ENCODE peak calls at places on chromosomes 16 and 17, in ten cellular contexts. X is SW 1271; P is NCI-H187 treated with DMSO at 0.1 percent for 48 hours; Z is fibroblast of the aortic adventitia; W is endothelial cell; K is A549; C is activated CD4-positive, alpha-beta memory T cell treated with anti-CD3 and anti-CD28 coated beads, Interleukin-2, amount 10 ng/mL, durations not matched to agents 7 days and 5 days; D is neural progenitor cell; G is HS-27A; O is stimulated activated CD8-positive, alpha-beta memory T cell treated with anti-CD3 and anti-CD28 coated beads, Interleukin-2, amount 100 ng/mL, for 1 hour. H is an unnamed sample.

GRCh38 chr16:9055115-9055514 is 36.3 kb upstream of the HAPSTR1 start:
- DNase-seq in X (no peak), P (no peak), Z (no peak), W (no peak), K (no peak), C (no peak), D (no peak), G (no peak), O (no peak), H (no peak)

GRCh38 chr17:51572115-51572514 is 311.8 kb downstream of the UTP18 start:
- DNase-seq in X (no peak), P (no peak), Z (no peak), W (no peak), K (no peak), C (no peak), D (no peak), G (no peak), O (no peak), H (no peak)

GRCh38 chr16:24539850-24540484 is 601 bp downstream of the RBBP6 start:
- DNase-seq in X (no peak), P (no peak), Z (no peak), W (peak), K (peak), C (peak), D (peak), G (no peak), O (peak), H (no peak)

GRCh38 chr17:66833201-66833600 is 1.7 kb upstream of the CACNG5 start:
- DNase-seq in X (no peak), P (no peak), Z (no peak), W (no peak), K (no peak), C (no peak), D (no peak), G (no peak), O (no peak), H (no peak)

GRCh38 chr16:56932588-56933265 is 785 bp downstream of the HERPUD1 start:
- DNase-seq in X (peak), P (no peak), Z (peak), W (peak), K (peak), C (peak), D (peak), G (peak), O (no peak), H (no peak)

GRCh38 chr17:8735336-8735939 is 9.2 kb downstream of the CCDC42 start:
- DNase-seq in X (no peak), P (no peak), Z (no peak), W (no peak), K (no peak), C (no peak), D (no peak), G (no peak), O (no peak), H (no peak)

GRCh38 chr17:918102-918740 is 61.4 kb downstream of the NXN start:
- DNase-seq in X (no peak), P (no peak), Z (no peak), W (no peak), K (no peak), C (no peak), D (no peak), G (no peak), O (no peak), H (no peak)

GRCh38 chr17:81578038-81578441 is 25.9 kb upstream of the FAAP100 start:
- DNase-seq in X (no peak), P (no peak), Z (peak), W (no peak), K (no peak), C (no peak), D (no peak), G (no peak), O (no peak), H (no peak)

GRCh38 chr17:18040287-18040858 is 1.2 kb downstream of the GID4 start:
- DNase-seq in X (no peak), P (no peak), Z (no peak), W (no peak), K (no peak), C (no peak), D (peak), G (no peak), O (no peak), H (no peak)

GRCh38 chr17:48194097-48194550 is 86.6 kb downstream of the SNX11 start:
- DNase-seq in X (no peak), P (peak), Z (peak), W (no peak), K (peak), C (no peak), D (no peak), G (peak), O (no peak), H (no peak)

GRCh38 chr17:70968302-70968701 is 799.0 kb downstream of the KCNJ2 start:
- DNase-seq in X (no peak), P (no peak), Z (no peak), W (no peak), K (no peak), C (no peak), D (no peak), G (no peak), O (no peak), H (no peak)

GRCh38 chr17:9473716-9474115 is 101.9 kb downstream of the STX8 start:
- DNase-seq in X (no peak), P (no peak), Z (peak), W (no peak), K (peak), C (no peak), D (no peak), G (peak), O (no peak), H (peak)

GRCh38 chr16:29898786-29899515 is 399 bp downstream of the SEZ6L2 start:
- DNase-seq in X (no peak), P (no peak), Z (no peak), W (peak), K (no peak), C (no peak), D (peak), G (no peak), O (no peak), H (no peak)

GRCh38 chr17:73248532-73248931 is 13.1 kb downstream of the CPSF4L start:
- DNase-seq in X (no peak), P (no peak), Z (no peak), W (no peak), K (no peak), C (no peak), D (no peak), G (no peak), O (no peak), H (no peak)

GRCh38 chr16:1645914-1646525 is 32.1 kb upstream of the JPT2 start:
- DNase-seq in X (no peak), P (no peak), Z (no peak), W (no peak), K (peak), C (peak), D (no peak), G (no peak), O (peak), H (no peak)

GRCh38 chr17:82940226-82941020 is 100.6 kb upstream of the ZNF750 start:
- DNase-seq in X (no peak), P (no peak), Z (no peak), W (no peak), K (no peak), C (no peak), D (no peak), G (no peak), O (no peak), H (no peak)

GRCh38 chr16:73912850-73913249 is 383.8 kb upstream of the PSMD7 start:
- DNase-seq in X (no peak), P (no peak), Z (no peak), W (no peak), K (no peak), C (no peak), D (no peak), G (no peak), O (no peak), H (no peak)

GRCh38 chr16:51180719-51181494 is 29.8 kb upstream of the SALL1 start:
- DNase-seq in X (no peak), P (no peak), Z (no peak), W (no peak), K (no peak), C (no peak), D (no peak), G (no peak), O (no peak), H (no peak)

GRCh38 chr17:27996157-27997043 is 46.1 kb upstream of the NLK start:
- DNase-seq in X (no peak), P (no peak), Z (no peak), W (no peak), K (no peak), C (no peak), D (no peak), G (no peak), O (no peak), H (no peak)

GRCh38 chr16:72442381-72443158 is 270.6 kb upstream of the PMFBP1 start:
- DNase-seq in X (no peak), P (no peak), Z (no peak), W (no peak), K (no peak), C (no peak), D (no peak), G (no peak), O (no peak), H (no peak)

GRCh38 chr17:2853111-2853721 is 57.0 kb downstream of the RAP1GAP2 start:
- DNase-seq in X (no peak), P (no peak), Z (peak), W (peak), K (peak), C (peak), D (peak), G (no peak), O (no peak), H (no peak)

GRCh38 chr17:77142689-77143088 is 1.9 kb downstream of the SEC14L1 start:
- DNase-seq in X (no peak), P (no peak), Z (no peak), W (no peak), K (no peak), C (no peak), D (no peak), G (no peak), O (no peak), H (no peak)

GRCh38 chr17:41717408-41718286 is 5.5 kb downstream of the GAST start:
- DNase-seq in X (no peak), P (no peak), Z (peak), W (no peak), K (peak), C (peak), D (no peak), G (no peak), O (no peak), H (no peak)

GRCh38 chr16:68229431-68230175 is 6.3 kb downstream of the ESRP2 start:
- DNase-seq in X (peak), P (no peak), Z (peak), W (peak), K (peak), C (no peak), D (peak), G (peak), O (no peak), H (no peak)